ENCODE peak calls at places on chromosomes 11 and 22, in four cellular contexts. W is K562, R is H1, Z is GM12878. O is an unnamed sample.

GRCh38 chr11:117823941-117824420 is 563 bp downstream of the FXYD2 start:
- DNase-seq in W (no peak), R (no peak), Z (no peak), O (no peak)

GRCh38 chr11:35216962-35217667 is 78.1 kb downstream of the CD44 start:
- DNase-seq in W (no peak), R (no peak), Z (no peak), O (no peak)

GRCh38 chr11:128039140-128040021 is 548.0 kb downstream of the ETS1 start:
- DNase-seq in W (no peak), R (no peak), Z (no peak), O (no peak)

GRCh38 chr22:24466831-24467249 is 28.3 kb upstream of the UPB1 start:
- DNase-seq in W (peak; percentile 60), R (no peak), Z (no peak), O (peak; percentile 17)

GRCh38 chr11:59754494-59754858 is 700 bp upstream of the STX3 start:
- DNase-seq in W (peak; percentile 47), R (no peak), Z (no peak), O (no peak)

GRCh38 chr22:30872282-30873041 is 96.1 kb downstream of the MORC2 start:
- DNase-seq in W (peak; percentile 50), R (no peak), Z (no peak), O (no peak)

GRCh38 chr11:75625970-75626691 is 42.7 kb downstream of the MAP6 start:
- DNase-seq in W (no peak), R (no peak), Z (no peak), O (peak; percentile 43)

GRCh38 chr11:10908215-10908990 is 50.5 kb upstream of the ZBED5 start:
- DNase-seq in W (peak; percentile 63), R (no peak), Z (no peak), O (no peak)

GRCh38 chr11:40290031-40290650 is 1169.3 kb downstream of the LRRC4C start:
- DNase-seq in W (no peak), R (no peak), Z (no peak), O (no peak)

GRCh38 chr11:40289370-40289769 is 1170.1 kb downstream of the LRRC4C start:
- DNase-seq in W (no peak), R (no peak), Z (no peak), O (no peak)

GRCh38 chr11:40292636-40293585 is 1166.5 kb downstream of the LRRC4C start:
- DNase-seq in W (no peak), R (no peak), Z (no peak), O (no peak)

GRCh38 chr11:40293655-40294342 is 1165.7 kb downstream of the LRRC4C start:
- DNase-seq in W (peak; percentile 38), R (peak; percentile 56), Z (peak; percentile 30), O (peak; percentile 82)

DNA sequence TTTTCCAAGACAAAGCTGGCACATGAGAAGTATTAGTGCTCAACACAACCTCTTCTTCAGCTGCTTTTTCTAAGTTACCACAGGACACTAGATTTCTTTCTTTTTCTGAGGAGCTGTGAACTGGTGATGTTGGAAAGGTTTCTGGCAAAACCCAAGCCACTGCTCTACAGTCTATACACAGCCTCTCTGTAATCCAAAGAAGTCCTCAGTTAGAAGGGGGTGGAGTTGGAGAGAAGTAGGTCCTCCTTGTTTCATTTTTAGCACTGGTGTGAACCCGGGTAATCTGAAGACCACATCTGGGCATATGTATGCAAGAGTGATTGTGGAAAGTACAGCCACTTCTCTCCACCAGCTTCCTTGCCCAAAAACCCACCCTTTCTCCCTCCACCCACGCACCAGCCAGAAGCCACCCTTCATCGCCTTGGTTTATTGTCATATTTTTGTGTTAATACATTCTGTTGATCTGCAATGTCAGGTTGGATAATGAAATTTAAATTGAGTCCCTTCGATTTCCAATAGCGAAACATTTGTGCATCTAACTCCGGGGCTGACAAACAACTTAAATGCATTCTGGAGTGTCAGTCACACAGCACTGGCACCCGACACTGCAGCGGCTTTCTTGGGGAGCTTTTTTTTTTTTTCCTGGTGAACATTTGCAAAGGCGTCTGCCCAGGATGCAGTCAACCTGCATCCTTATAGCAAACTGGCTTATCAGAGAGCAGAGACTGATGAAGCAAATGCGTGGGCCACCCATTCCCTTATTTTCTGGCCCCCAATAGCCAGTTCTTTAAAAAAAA is 1168.0 kb downstream of the LRRC4C start:
- DNase-seq in W (no peak), R (no peak), Z (no peak), O (no peak)
- H3K27ac ChIP-seq in W (no peak overlapping the region), R (no peak overlapping the region), Z (no peak overlapping the region), O (no peak overlapping the region)

GRCh38 chr11:44189986-44190882 is 94.8 kb downstream of the EXT2 start:
- DNase-seq in W (no peak), R (no peak), Z (no peak), O (no peak)
- TF ChIP-seq KDM1A in W (no peak), R (no peak), Z (no peak), O (no peak)

GRCh38 chr11:78081583-78081982 is 1.9 kb upstream of the NDUFC2 start:
- DNase-seq in W (no peak), R (no peak), Z (no peak), O (no peak)

GRCh38 chr11:78080084-78080817 is 589 bp upstream of the NDUFC2 start:
- DNase-seq in W (peak; percentile 43), R (no peak), Z (no peak), O (no peak)

GRCh38 chr11:78080818-78081495 is 1.3 kb upstream of the NDUFC2 start:
- DNase-seq in W (peak; percentile 79), R (no peak), Z (no peak), O (no peak)

GRCh38 chr11:78078218-78079167 is 1.2 kb downstream of the NDUFC2 start:
- DNase-seq in W (peak; percentile 48), R (no peak), Z (no peak), O (no peak)

GRCh38 chr11:78079232-78080083 is at the start of gene NDUFC2:
- DNase-seq in W (peak; percentile 92), R (peak; percentile 27), Z (peak; percentile 39), O (peak; percentile 88)
- TF ChIP-seq POLR2A in W (peak; percentile 91), R (peak; percentile 85), Z (peak; percentile 89), O (peak; percentile 92)

DNA sequence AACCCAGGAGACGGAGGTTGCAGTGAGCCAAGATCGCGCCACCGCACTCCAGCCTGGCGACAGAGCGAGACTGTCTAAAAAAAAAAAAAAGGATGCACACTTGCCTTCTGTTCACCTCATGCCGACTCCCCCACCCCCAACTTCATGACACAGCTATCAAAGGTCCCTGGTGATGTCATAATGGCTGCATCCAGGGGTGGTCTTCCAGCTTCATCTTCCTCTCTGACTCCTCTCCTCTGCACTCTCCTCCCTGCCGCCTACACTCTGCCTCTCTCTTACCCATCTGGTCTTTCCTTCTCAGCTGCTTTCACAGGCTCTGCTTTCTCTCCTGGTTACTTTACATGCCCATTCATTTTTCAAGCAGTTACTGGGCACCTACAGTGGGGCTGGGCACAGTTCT is 16.4 kb upstream of the KDM2A start:
- DNase-seq in W (no peak), R (no peak), Z (no peak), O (no peak)
- H3K27ac ChIP-seq in W (no peak overlapping the region), R (no peak overlapping the region), Z (no peak overlapping the region), O (no peak overlapping the region)

DNA sequence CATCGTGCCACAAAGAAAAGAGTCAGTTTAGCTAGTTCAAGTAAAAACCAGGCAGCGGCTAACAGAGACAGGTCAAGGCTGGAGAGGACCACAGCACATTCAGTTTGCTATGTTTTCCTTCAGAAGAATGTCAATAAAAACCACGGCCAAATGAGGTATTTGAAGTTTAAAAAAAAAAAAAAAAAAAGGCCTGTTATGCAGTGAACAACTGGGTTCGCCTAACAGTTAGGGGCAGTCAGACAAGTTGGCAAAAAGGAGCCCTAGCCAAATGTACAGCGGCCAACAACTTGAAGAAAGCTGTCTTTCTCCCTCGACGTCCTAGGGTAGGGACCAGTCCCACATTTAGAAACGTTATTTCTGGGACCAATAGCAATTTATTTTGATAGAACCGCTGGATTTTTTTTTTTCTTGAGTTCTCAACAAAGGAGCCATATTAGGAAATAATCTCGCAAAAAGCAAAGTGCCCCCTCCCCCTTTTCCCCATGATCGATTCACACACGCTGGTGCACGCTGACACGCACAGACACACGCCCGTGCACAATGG is 237.8 kb downstream of the TTC28 start:
- DNase-seq in W (no peak), R (no peak), Z (no peak), O (no peak)
- TF ChIP-seq KDM1A in W (no peak), R (no peak), Z (no peak), O (no peak)

DNA sequence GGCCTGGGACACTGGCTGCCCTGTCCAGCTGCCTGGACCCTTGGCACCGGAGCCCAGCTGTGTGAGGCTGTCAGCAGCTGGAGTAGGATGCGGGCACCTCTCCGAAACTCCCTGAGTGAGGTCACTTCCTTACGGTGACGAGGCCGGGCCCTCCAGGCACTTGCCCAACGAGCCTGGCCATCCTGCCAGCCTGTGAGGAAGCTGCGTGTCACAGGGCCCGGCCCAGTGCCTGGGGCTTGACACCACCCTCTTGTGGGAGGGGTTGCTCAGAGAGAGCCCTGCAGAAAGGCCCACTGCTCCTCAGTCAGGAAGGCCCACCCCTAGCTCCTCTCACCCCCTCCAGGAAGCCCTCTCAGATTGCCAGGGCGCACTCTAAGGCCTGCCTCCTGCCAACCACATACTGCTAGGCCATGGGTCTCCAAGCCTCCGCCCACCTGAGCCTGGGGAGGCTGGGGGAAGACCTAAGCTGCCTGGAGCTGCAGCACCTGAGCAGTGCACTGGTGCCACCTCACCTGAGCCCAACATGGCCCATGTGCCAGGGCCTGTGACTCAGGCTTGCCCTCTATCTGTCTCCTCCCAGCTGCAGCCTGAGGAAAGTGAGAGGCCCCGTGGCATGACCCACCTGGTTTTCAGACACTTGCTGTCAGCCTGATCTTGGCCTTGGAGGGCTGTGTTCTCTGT is 4.3 kb upstream of the PHLDA2 start:
- DNase-seq in W (no peak), R (peak; percentile 38), Z (peak; percentile 21), O (peak; percentile 62)
- TF ChIP-seq POLR2A in W (no peak), R (no peak), Z (no peak), O (no peak)

DNA sequence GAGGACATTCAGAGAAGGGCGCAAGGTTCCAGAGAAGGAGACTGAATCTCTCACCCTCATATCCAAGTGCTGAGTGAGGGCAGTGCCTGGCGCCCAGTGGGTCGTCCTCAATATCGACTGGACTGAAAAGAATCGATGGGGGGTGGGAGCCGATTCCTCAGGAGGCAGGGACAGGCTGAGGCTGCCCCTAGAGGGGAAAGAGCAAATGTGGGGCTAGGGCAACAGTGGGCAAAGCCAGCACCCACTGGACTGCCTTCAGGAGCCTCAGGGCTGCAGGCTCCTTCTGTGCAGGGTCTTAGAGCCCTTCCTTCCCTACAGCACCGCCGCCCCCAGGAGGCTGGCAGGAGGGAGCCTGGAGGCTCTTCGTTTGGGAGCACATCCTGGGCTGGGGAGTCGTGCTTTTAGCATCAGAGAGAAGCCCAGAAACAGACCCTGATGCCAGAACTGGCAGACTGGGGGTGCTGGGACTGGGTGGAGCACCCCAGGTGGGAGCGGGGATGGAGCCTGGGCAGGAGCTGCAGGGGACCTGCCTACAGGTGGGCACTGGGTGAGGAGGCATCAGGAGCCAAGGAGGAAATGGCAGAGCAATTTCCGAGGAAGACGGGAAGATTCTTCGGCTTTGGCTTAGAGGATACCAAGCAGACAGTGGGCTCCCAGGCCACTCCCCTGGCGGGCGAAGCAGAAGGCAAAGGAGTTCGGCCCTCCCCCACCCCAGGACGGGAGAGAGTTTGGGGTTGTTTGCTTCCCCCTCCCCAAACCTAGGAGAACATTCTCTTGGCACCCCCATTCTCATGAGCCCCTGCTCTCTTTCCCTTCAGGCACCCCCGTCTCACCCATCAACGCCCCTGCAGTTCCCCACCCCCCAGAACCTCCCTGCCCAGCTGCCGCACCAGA is 1.2 kb downstream of the SYT7 start:
- DNase-seq in W (no peak), R (no peak), Z (no peak), O (no peak)
- H3K27ac ChIP-seq in W (no peak overlapping the region), R (no peak overlapping the region), Z (no peak overlapping the region), O (no peak overlapping the region)

O was measured in A549.